ENCODE peak calls at places on chromosomes 3 and 15, in eight cellular contexts. A is endothelial cell; O is AG09309; H is fibroblast of the aortic adventitia; B is CD8-positive, alpha-beta T cell; M is astrocyte of the spinal cord; F is fibroblast of mammary gland; U is WTC11. G is an unnamed sample.

GRCh38 chr3:159859424-159859823 is 129.2 kb upstream of the IL12A start:
- DNase-seq in H (no peak), A (no peak), B (no peak), O (no peak), M (no peak), U (no peak), F (no peak), G (no peak)

GRCh38 chr3:181292984-181293383 is 303.4 kb upstream of the DNAJC19 start:
- DNase-seq in O (no peak), U (no peak), M (peak), A (no peak), H (peak), F (peak), B (no peak), G (no peak)

GRCh38 chr3:190983875-190984274 is 121.4 kb upstream of the GMNC start:
- DNase-seq in O (no peak), B (no peak), U (no peak), A (no peak), H (no peak), F (no peak), M (no peak), G (no peak)

GRCh38 chr3:64214002-64214696 is 11.1 kb downstream of the PRICKLE2 start:
- DNase-seq in A (no peak), F (peak), B (no peak), M (peak), O (no peak), H (peak), U (no peak), G (no peak)

GRCh38 chr15:39580630-39581500 is at the start of gene THBS1:
- DNase-seq in F (peak), U (peak), H (peak), O (peak), M (peak), A (peak), B (peak), G (peak)

GRCh38 chr3:151124476-151124875 is 39.0 kb downstream of the MED12L start:
- DNase-seq in M (no peak), O (no peak), B (no peak), F (no peak), U (no peak), H (no peak), A (no peak), G (no peak)

GRCh38 chr3:44981220-44981619 is 5.2 kb downstream of the EXOSC7 start:
- DNase-seq in M (no peak), F (peak), A (no peak), O (no peak), B (no peak), H (peak), U (no peak), G (no peak)

GRCh38 chr3:30443756-30444673 is 162.4 kb upstream of the TGFBR2 start:
- DNase-seq in F (peak), A (no peak), U (no peak), M (peak), H (no peak), B (no peak), O (no peak), G (no peak)

GRCh38 chr3:195271859-195272243 is 892 bp upstream of the XXYLT1 start:
- DNase-seq in O (no peak), M (peak), U (no peak), F (no peak), A (no peak), B (no peak), H (no peak), G (no peak)

GRCh38 chr3:115099115-115099884 is 47.8 kb downstream of the ZBTB20 start:
- DNase-seq in M (peak), B (no peak), H (peak), O (no peak), F (no peak), A (no peak), U (no peak), G (no peak)

DNA sequence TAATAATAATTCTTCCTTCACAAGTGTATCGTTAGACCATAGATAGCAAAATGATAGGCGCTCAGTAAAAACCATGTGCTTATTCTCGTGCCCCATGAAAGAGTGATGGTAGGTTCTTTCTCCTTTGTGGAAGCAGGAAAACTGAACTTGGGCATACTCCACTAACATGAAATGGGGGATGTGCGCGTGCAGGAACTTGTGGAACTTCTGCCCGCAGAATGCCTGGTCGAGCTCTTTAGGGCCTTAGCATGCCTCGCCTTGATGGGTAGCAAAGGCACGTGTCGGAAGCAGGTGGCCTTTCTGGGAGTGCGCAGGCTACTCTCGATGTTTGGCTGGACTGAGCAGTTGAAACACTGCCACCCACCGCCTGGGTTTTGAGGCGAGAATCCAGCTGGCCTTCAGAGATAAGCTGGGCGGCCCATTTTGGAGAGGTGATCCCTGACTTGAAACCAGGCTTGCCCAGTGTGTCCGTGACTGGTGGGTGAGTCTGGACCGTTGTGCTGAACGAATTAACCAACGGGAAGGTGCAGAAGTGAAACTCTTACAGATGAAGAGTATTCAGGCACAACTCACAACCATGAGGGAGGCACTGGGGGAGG is 821 bp downstream of the PCCB start:
- DNase-seq in B (peak), U (peak), M (peak), H (peak), F (peak), O (peak), A (peak), G (peak)
- TF ChIP-seq CTCF in B (no peak), U (no peak), M (peak), H (peak), F (peak), O (peak), A (no peak), G (no peak)

DNA sequence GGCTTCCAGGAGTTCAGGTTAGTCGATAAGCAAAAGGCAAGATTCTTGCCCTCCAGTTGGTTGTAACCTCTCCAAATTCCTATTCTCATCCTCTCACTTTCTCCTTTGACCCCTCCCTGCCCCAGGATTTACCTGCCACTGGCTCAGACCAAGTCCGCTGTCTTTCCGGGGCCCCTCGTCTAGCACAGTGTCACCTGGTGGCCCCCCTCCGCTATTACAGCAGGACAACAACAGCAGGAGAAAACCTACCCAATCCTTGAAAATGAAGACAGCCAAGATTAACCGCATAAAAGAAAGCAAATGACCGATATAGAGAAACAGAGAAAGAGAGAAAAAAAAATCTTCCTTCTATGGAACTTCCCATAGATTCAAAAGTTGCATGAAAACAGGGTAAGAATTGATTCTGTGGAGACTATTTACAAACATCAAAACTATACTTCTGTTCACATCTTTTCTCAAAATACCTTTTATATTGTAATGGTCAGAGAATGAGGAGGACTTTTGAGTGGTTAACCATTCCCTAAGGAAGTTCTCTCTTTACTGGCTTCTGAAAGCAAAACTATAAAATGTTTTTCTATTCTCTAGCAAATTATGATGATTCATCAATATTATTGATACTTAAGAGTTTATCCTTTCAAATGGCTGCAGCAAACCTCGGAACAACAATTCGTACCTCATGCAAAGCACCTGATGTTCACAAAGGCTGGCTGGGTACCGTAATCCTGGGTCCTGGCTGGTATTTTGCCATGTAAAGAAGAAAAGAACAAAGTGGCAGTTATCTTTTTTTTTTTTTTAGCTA is 10.0 kb upstream of the ST8SIA2 start:
- DNase-seq in A (peak), U (peak), M (no peak), B (no peak), F (peak), O (no peak), H (no peak), G (peak)
- TF ChIP-seq CTCF in A (peak), U (peak), M (peak), B (peak), F (peak), O (peak), H (peak), G (peak)

GRCh38 chr3:38130631-38131065 is 6.3 kb downstream of the ACAA1 start:
- DNase-seq in U (no peak), H (no peak), A (no peak), O (no peak), M (no peak), B (no peak), F (no peak), G (no peak)

GRCh38 chr3:38133209-38133556 is 3.7 kb downstream of the ACAA1 start:
- DNase-seq in U (no peak), M (no peak), B (no peak), O (no peak), F (no peak), H (no peak), A (no peak), G (no peak)

GRCh38 chr3:38133557-38134405 is 3.1 kb downstream of the ACAA1 start:
- DNase-seq in O (no peak), U (no peak), F (no peak), B (no peak), H (no peak), A (no peak), M (no peak), G (no peak)

GRCh38 chr3:38130219-38130618 is 6.7 kb downstream of the ACAA1 start:
- DNase-seq in M (no peak), B (peak), A (no peak), F (no peak), O (no peak), U (no peak), H (no peak), G (no peak)

GRCh38 chr3:38131621-38132369 is 5.1 kb downstream of the ACAA1 start:
- DNase-seq in O (no peak), A (peak), B (no peak), F (peak), U (peak), H (peak), M (peak), G (peak)
- TF ChIP-seq CTCF in O (peak), A (no peak), B (no peak), F (peak), U (peak), H (peak), M (peak), G (peak)

DNA sequence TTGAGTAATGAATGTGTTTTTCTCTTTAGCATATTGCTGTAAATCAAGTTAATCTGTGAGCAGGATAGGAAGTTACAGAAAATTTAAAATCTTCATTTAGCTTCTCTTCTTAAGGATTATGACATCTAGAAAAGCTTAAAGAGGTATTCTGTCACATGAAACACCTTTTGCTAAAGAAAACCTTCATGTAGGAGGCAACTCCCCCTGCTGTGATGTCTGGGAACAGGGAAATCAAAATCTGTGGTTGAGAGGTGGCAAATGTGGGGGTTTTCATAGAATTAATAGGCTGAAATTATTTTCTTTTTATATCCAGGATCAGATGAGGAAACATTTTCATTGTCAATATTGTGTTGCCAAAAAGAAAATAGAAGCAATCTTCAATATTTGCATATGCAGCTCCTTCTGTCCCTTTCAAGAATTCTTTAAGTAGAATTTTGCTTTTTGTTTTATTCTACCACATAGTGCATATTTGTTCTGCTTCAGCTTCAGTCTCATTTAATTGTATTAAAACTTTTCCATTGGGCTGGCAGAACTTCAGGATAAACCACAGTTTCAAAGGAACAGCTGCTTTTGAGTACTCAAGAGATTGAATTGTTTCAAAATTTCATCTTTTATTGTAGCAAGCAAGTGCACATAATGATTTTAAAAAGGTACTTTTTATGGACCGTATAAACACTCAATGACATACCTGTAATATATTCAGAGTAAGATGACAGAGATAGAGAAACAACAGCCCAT is 128.4 kb downstream of the RAP2B start:
- DNase-seq in U (no peak), H (peak), O (no peak), A (no peak), B (no peak), F (peak), M (no peak), G (no peak)
- TF ChIP-seq CTCF in U (no peak), H (peak), O (peak), A (no peak), B (peak), F (peak), M (peak), G (no peak)

GRCh38 chr3:24640330-24640877 is 145.8 kb upstream of the THRB start:
- DNase-seq in F (peak), U (no peak), B (no peak), O (no peak), M (peak), H (peak), A (no peak), G (no peak)
- TF ChIP-seq CTCF in F (peak), U (no peak), B (no peak), O (peak), M (peak), H (peak), A (peak), G (peak)

DNA sequence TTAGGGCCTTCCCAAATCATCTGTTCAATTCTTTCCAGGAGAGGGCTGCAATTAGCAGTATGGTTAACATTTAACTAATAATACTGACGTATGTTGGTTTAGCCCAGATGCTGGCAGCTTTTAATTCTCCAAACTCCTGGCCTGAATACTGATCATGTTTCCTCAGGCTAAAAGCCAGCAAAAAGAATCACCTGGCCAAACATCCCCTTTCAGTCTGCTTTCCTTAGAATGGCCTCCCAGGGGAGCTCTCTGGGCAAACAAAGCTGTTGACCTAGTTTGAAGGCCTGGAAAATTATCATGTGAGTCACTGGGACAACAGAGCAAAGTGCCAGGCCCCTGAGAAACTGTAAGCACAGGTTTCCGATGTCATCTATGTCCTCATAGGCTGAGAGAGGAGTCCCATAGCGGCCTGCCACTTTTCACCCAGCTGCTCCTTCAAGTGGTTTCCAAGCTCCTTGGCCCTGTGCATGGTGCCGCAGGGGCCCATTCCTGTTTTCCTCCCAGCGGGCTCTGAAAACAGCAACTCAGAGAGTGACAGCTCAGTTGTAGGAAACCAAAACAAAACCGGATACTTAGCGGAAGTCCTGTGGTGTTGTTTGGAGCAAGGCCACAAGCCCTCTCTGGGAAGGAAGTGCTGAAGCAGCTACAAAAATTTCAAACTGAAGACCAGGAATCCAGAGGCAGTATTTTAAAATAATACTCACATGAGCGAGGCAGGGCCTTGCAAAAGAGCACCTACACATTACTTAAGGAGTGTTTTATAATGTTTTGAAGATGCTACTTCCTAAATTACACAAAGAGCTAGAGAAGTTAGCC is 36.5 kb upstream of the RAB11A start:
- DNase-seq in A (peak), H (peak), O (peak), B (peak), U (peak), F (peak), M (peak), G (peak)
- TF ChIP-seq CTCF in A (no peak), H (no peak), O (peak), B (no peak), U (no peak), F (peak), M (peak), G (no peak)

G was measured in nephron progenitor cell.